ENCODE peak calls at places on chromosomes 16 and 17, in six cellular contexts. J is endothelial cell of umbilical vein, N is colonic mucosa, L is endothelial cell, O is body of pancreas, F is breast epithelium. Y is an unnamed sample.

GRCh38 chr16:53882310-53882709 is 178.4 kb downstream of the FTO start:
- DNase-seq in F (no peak), O (no peak), N (no peak), L (no peak), J (no peak), Y (no peak)

GRCh38 chr17:81349397-81350319 is 45.6 kb upstream of the BAHCC1 start:
- DNase-seq in O (no peak), F (no peak), N (no peak), J (no peak), L (no peak), Y (no peak)

GRCh38 chr17:74566132-74566753 is 1.1 kb downstream of the CD300H start:
- DNase-seq in N (peak), F (no peak), J (peak), L (peak), O (no peak), Y (peak)

GRCh38 chr17:60743812-60744211 is 66.2 kb downstream of the BCAS3 start:
- DNase-seq in O (peak), F (no peak), J (peak), L (no peak), N (no peak), Y (no peak)

GRCh38 chr17:57987582-57988300 is at the start of gene VEZF1:
- DNase-seq in J (peak), N (peak), O (peak), L (peak), F (peak), Y (peak)

GRCh38 chr17:11953924-11954323 is 43.4 kb downstream of the ZNF18 start:
- DNase-seq in N (no peak), F (no peak), L (no peak), O (no peak), J (no peak), Y (no peak)

GRCh38 chr17:51860934-51861561 is 297.5 kb downstream of the CA10 start:
- DNase-seq in F (no peak), J (no peak), N (peak), O (peak), L (peak), Y (peak)

GRCh38 chr16:70685938-70686375 is at the start of gene MTSS2:
- DNase-seq in O (peak), L (peak), J (peak), N (peak), F (peak), Y (peak)

GRCh38 chr16:89115216-89115949 is 21.7 kb downstream of the ACSF3 start:
- DNase-seq in O (peak), J (peak), F (no peak), L (no peak), N (peak), Y (no peak)

GRCh38 chr16:46743232-46743719 is 4.9 kb downstream of the MYLK3 start:
- DNase-seq in F (no peak), N (no peak), J (peak), O (no peak), L (peak), Y (no peak)

GRCh38 chr16:73797115-73797514 is 499.5 kb upstream of the PSMD7 start:
- DNase-seq in O (no peak), N (no peak), L (no peak), J (no peak), F (no peak), Y (no peak)

GRCh38 chr16:89784409-89784808 is 32.0 kb downstream of the FANCA start:
- DNase-seq in J (no peak), F (no peak), L (no peak), O (no peak), N (no peak), Y (no peak)

GRCh38 chr17:31580331-31581021 is 189.0 kb downstream of the RAB11FIP4 start:
- DNase-seq in F (no peak), O (peak), L (no peak), J (peak), N (no peak), Y (no peak)

DNA sequence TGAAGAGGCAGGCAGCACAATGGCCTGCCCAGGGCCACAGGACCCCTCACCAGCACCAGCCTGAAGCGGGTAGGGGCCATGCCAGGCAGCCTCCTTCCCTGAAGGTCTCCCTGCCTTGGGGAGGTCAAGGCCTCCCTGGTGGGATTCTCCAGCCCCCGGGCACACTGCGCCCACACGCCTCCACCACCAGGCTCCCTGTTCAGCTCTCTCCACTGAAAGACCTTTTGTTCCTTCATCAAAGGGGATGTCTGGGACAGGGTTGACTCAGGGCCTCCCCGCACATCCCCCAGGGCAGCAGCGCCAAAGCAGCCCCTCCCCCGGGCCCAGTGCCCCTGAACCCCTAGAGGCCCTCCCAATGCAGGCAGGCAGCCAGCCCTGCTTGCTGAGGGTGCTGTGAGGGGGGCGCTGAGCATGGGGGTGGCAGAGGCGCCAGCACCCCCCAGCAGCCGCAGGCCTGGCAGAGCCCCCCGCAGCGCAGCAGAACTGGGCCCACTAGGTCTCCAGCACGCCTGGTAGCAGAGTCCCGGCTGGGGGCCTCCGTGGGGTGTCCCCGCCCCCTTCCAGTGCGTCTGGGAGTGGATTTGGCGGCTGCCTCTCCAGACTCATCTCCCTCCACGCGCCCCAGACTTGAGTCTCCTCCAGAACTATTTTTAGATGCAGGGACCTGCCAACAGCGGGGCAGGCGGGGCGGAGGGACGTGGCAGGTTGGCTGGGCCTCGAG is 13.1 kb downstream of the BCAR1 start:
- DNase-seq in O (peak), L (no peak), J (no peak), F (no peak), N (peak), Y (peak)
- TF ChIP-seq CTCF in O (no peak), L (no peak), J (no peak), F (no peak), N (no peak), Y (no peak)

GRCh38 chr16:3715430-3715829 is 1.9 kb downstream of the TRAP1 start:
- DNase-seq in L (no peak), F (no peak), J (no peak), O (no peak), N (no peak), Y (no peak)
- TF ChIP-seq CTCF in L (no peak), F (no peak), J (no peak), O (no peak), N (no peak), Y (no peak)

GRCh38 chr16:49513040-49513439 is 139.4 kb downstream of the C16orf78 start:
- DNase-seq in N (no peak), O (no peak), F (no peak), L (no peak), J (no peak), Y (no peak)
- TF ChIP-seq CTCF in N (no peak), O (no peak), F (no peak), L (no peak), J (no peak), Y (peak)

GRCh38 chr17:37167756-37168155 is 208.0 kb upstream of the C17orf78 start:
- DNase-seq in F (no peak), J (no peak), N (no peak), L (no peak), O (no peak), Y (no peak)

GRCh38 chr17:37168731-37169353 is 206.9 kb upstream of the C17orf78 start:
- DNase-seq in N (no peak), O (no peak), J (no peak), F (no peak), L (no peak), Y (no peak)

GRCh38 chr17:37176683-37177082 is 199.1 kb upstream of the C17orf78 start:
- DNase-seq in J (peak), F (no peak), N (no peak), O (no peak), L (no peak), Y (no peak)

DNA sequence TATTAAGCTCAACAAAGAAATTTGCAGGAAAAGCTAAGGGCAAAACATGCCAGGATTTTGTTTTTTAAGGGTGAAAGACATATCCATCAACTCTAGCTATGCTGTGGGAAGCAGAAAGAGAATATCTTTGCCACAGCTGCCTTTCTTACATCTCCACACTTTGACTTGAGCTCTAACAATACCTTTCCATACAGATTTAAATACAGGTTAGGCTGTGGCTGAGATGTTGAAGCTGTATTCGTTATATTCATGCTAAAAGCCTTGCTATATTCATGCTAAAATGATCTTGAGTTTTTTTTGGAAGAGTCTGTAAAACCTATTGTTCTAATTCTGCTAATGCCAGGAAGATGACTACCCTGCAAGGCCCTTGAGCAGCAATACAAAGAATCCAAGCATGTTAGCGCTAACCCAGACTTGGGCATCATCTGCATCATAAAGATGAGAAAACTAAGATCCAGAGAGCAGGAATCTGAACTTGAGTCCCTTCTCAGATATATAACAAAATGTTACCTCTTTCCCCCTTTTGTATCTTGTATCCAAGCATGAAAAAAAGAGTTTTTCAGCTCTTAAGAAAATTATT is 204.8 kb upstream of the C17orf78 start:
- DNase-seq in N (no peak), L (no peak), J (peak), O (no peak), F (no peak), Y (no peak)
- TF ChIP-seq CTCF in N (no peak), L (no peak), J (no peak), O (no peak), F (no peak), Y (no peak)

Y was measured in neural crest cell.